ENCODE peak calls at places on chromosomes 13 and 19, in seven cellular contexts. V, F, A, E, D, I and R are unnamed samples.

GRCh38 chr19:54684537-54684936 is 21.8 kb downstream of the LILRB4 start:
- DNase-seq in V (no peak), F (no peak), A (no peak), E (no peak), D (no peak), I (no peak), R (no peak)

GRCh38 chr13:94268661-94269060 is 210.8 kb downstream of the DCT start:
- DNase-seq in V (no peak), F (no peak), A (no peak), E (no peak), D (no peak), I (no peak), R (no peak)

GRCh38 chr19:3981736-3982681 is 3.3 kb downstream of the EEF2 start:
- DNase-seq in V (no peak), F (no peak), A (no peak), E (no peak), D (no peak), I (no peak), R (no peak)

GRCh38 chr13:105703843-105704242 is 831.6 kb downstream of the EFNB2 start:
- DNase-seq in V (no peak), F (no peak), A (no peak), E (no peak), D (no peak), I (no peak), R (no peak)

GRCh38 chr19:5407356-5407755 is 47.9 kb upstream of the ZNRF4 start:
- DNase-seq in V (no peak), F (no peak), A (no peak), E (no peak), D (no peak), I (no peak), R (no peak)

GRCh38 chr19:44447864-44448674 is at the start of gene ZNF229:
- DNase-seq in V (peak), F (peak), A (peak), E (peak), D (peak), I (peak), R (peak)

GRCh38 chr13:57633950-57634828 is 2.6 kb downstream of the PCDH17 start:
- DNase-seq in V (no peak), F (no peak), A (no peak), E (no peak), D (no peak), I (no peak), R (no peak)

GRCh38 chr13:49538404-49538803 is 42.7 kb downstream of the PHF11 start:
- DNase-seq in V (no peak), F (no peak), A (no peak), E (no peak), D (no peak), I (no peak), R (no peak)

GRCh38 chr13:23466144-23467002 is 32.9 kb upstream of the SACS start:
- DNase-seq in V (peak), F (peak), A (peak), E (peak), D (peak), I (peak), R (peak)

GRCh38 chr13:42602910-42603309 is 29.0 kb downstream of the TNFSF11 start:
- DNase-seq in V (no peak), F (no peak), A (no peak), E (no peak), D (no peak), I (no peak), R (no peak)

GRCh38 chr13:110869805-110870706 is 44.8 kb downstream of the ANKRD10 start:
- DNase-seq in V (no peak), F (no peak), A (peak), E (peak), D (peak), I (peak), R (peak)

GRCh38 chr19:6738726-6739389 is 622 bp upstream of the TRIP10 start:
- DNase-seq in V (no peak), F (no peak), A (peak), E (no peak), D (no peak), I (peak), R (peak)